ENCODE peak calls at places on chromosomes 2 and 18, in seven cellular contexts. Y is GM04504, H is fibroblast of villous mesenchyme, G is GM12878, U is caudate nucleus, E is sciatic nerve, M is putamen. F is an unnamed sample.

GRCh38 chr2:33289961-33290360 is 186.5 kb upstream of the RASGRP3 start:
- DNase-seq in U (no peak), H (no peak), E (no peak), Y (no peak), M (no peak), G (no peak), F (no peak)

GRCh38 chr2:740446-741293 is 63.5 kb upstream of the TMEM18 start:
- DNase-seq in U (no peak), Y (peak; percentile 90), M (peak; percentile 16), E (peak; percentile 95), H (peak; percentile 94), G (no peak), F (peak; percentile 81)

GRCh38 chr18:76958692-76959341 is 136.5 kb downstream of the ZNF236 start:
- DNase-seq in M (no peak), H (peak; percentile 3), Y (no peak), G (no peak), U (no peak), E (no peak), F (no peak)

GRCh38 chr2:25041307-25041927 is 459 bp upstream of the EFR3B start:
- DNase-seq in E (peak; percentile 82), U (no peak), M (no peak), H (peak; percentile 22), Y (no peak), G (no peak), F (peak; percentile 84)

GRCh38 chr2:58702302-58702696 is 461.2 kb upstream of the FANCL start:
- DNase-seq in H (no peak), Y (no peak), U (no peak), E (no peak), M (no peak), G (no peak), F (no peak)

GRCh38 chr2:28346587-28346986 is 46.1 kb upstream of the FOSL2 start:
- DNase-seq in U (no peak), G (no peak), Y (no peak), M (no peak), H (peak; percentile 76), E (peak; percentile 38), F (peak; percentile 33)

GRCh38 chr2:232457121-232458011 is 1.4 kb downstream of the ALPI start:
- DNase-seq in Y (no peak), H (no peak), E (no peak), G (no peak), M (no peak), U (no peak), F (peak; percentile 55)

GRCh38 chr2:79876430-79876829 is 363.6 kb downstream of the CTNNA2 start:
- DNase-seq in U (no peak), M (peak; percentile 20), Y (no peak), H (no peak), E (no peak), G (no peak), F (no peak)

GRCh38 chr2:108640731-108641130 is 78.6 kb upstream of the RANBP2 start:
- DNase-seq in U (no peak), M (no peak), H (peak; percentile 89), Y (peak; percentile 63), G (no peak), E (no peak), F (no peak)

GRCh38 chr2:103401621-103402020 is 639.8 kb downstream of the TMEM182 start:
- DNase-seq in G (no peak), H (no peak), Y (no peak), E (no peak), U (no peak), M (no peak), F (no peak)

GRCh38 chr2:63059434-63060078 is 8.9 kb downstream of the OTX1 start:
- DNase-seq in U (no peak), M (no peak), Y (no peak), H (no peak), E (no peak), G (no peak), F (no peak)

GRCh38 chr2:191478754-191479679 is 198.9 kb upstream of the NABP1 start:
- DNase-seq in G (no peak), U (no peak), Y (peak; percentile 68), M (no peak), E (peak; percentile 69), H (peak; percentile 85), F (no peak)

GRCh38 chr2:201955231-201955630 is 78.4 kb upstream of the FZD7 start:
- DNase-seq in Y (no peak), H (no peak), E (no peak), M (no peak), U (no peak), G (no peak), F (no peak)

GRCh38 chr2:176035013-176035691 is 33.1 kb upstream of the LNPK start:
- DNase-seq in E (no peak), U (no peak), G (no peak), Y (no peak), H (no peak), M (no peak), F (no peak)

GRCh38 chr18:79915161-79916127 is 36.0 kb downstream of the SLC66A2 start:
- DNase-seq in M (no peak), G (no peak), Y (no peak), E (peak; percentile 45), H (no peak), U (no peak), F (peak; percentile 55)

GRCh38 chr18:51878724-51879123 is 461.3 kb upstream of the DCC start:
- DNase-seq in H (no peak), U (no peak), G (no peak), E (no peak), Y (no peak), M (no peak), F (no peak)

GRCh38 chr2:230947908-230948365 is 22.9 kb upstream of the GPR55 start:
- DNase-seq in H (no peak), E (no peak), M (no peak), G (peak; percentile 71), Y (no peak), U (no peak), F (no peak)

GRCh38 chr2:73043978-73044832 is 27.3 kb downstream of the SFXN5 start:
- DNase-seq in H (no peak), Y (no peak), E (no peak), U (no peak), M (peak; percentile 59), G (no peak), F (no peak)

GRCh38 chr2:216066255-216066654 is 15.4 kb downstream of the PECR start:
- DNase-seq in H (peak; percentile 21), M (no peak), U (no peak), E (no peak), Y (no peak), G (no peak), F (no peak)

GRCh38 chr2:34401186-34401585 is 802.1 kb upstream of the FAM98A start:
- DNase-seq in H (no peak), M (no peak), Y (no peak), E (no peak), G (no peak), U (no peak), F (no peak)

GRCh38 chr2:201546576-201546975 is 95.0 kb downstream of the STRADB start:
- DNase-seq in Y (peak; percentile 42), U (no peak), M (no peak), G (no peak), E (no peak), H (peak; percentile 56), F (no peak)

GRCh38 chr2:111100765-111101162 is 19.9 kb upstream of the BCL2L11 start:
- DNase-seq in M (no peak), E (no peak), U (no peak), H (no peak), G (peak; percentile 78), Y (no peak), F (no peak)

GRCh38 chr2:11182951-11183350 is 27.7 kb downstream of the SLC66A3 start:
- DNase-seq in H (no peak), M (no peak), G (no peak), Y (no peak), E (no peak), U (no peak), F (no peak)